ENCODE peak calls at places on chromosomes 13 and 19, in nine cellular contexts. L is transverse colon, H is heart left ventricle, R is adrenal gland, C is breast epithelium, N is endothelial cell of umbilical vein, M is ovary, E is GM12878, X is body of pancreas. Z is an unnamed sample.

GRCh38 chr19:55042688-55043087 is 4.6 kb upstream of the GP6 start:
- DNase-seq in H (no peak), R (no peak), X (no peak), M (no peak), C (no peak), N (no peak), E (no peak), L (no peak), Z (no peak)

GRCh38 chr19:10412257-10412977 is 7.9 kb upstream of the PDE4A start:
- DNase-seq in X (no peak), R (no peak), E (peak; percentile 94), L (no peak), H (no peak), C (no peak), M (no peak), N (no peak), Z (no peak)

GRCh38 chr13:77139311-77139710 is 112.4 kb upstream of the FBXL3 start:
- DNase-seq in R (no peak), N (no peak), L (no peak), E (no peak), C (no peak), M (no peak), H (no peak), X (no peak), Z (no peak)

GRCh38 chr19:5623397-5624153 is 692 bp downstream of the SAFB start:
- DNase-seq in N (peak; percentile 28), M (no peak), R (peak; percentile 28), X (no peak), C (no peak), L (peak; percentile 21), E (no peak), H (peak; percentile 36), Z (no peak)

GRCh38 chr13:95505976-95506375 is 46.5 kb upstream of the CLDN10 start:
- DNase-seq in L (no peak), R (no peak), N (no peak), M (no peak), E (no peak), X (no peak), C (no peak), H (no peak), Z (no peak)

GRCh38 chr13:101967216-101967615 is 434.6 kb downstream of the FGF14 start:
- DNase-seq in C (no peak), X (no peak), H (no peak), E (no peak), L (no peak), R (no peak), N (no peak), M (no peak), Z (no peak)

GRCh38 chr19:44587863-44588752 is 25.3 kb upstream of the IGSF23 start:
- DNase-seq in E (no peak), X (no peak), M (no peak), L (no peak), H (no peak), C (no peak), R (no peak), N (peak; percentile 77), Z (peak; percentile 37)

GRCh38 chr19:41960973-41961372 is 1.9 kb upstream of the RABAC1 start:
- DNase-seq in E (no peak), N (no peak), H (no peak), R (no peak), M (no peak), C (no peak), L (no peak), X (no peak), Z (no peak)

GRCh38 chr13:89204435-89204834 is 1533.3 kb downstream of the SLITRK5 start:
- DNase-seq in M (no peak), E (no peak), R (no peak), L (no peak), H (no peak), N (no peak), C (no peak), X (no peak), Z (no peak)

GRCh38 chr13:41428155-41428554 is 29.2 kb upstream of the RGCC start:
- DNase-seq in L (no peak), H (no peak), M (no peak), N (no peak), E (no peak), R (no peak), C (no peak), X (no peak), Z (no peak)

GRCh38 chr13:112057736-112058518 is 9.0 kb upstream of the SOX1 start:
- DNase-seq in R (no peak), H (no peak), N (peak; percentile 6), L (no peak), C (no peak), M (no peak), X (no peak), E (no peak), Z (no peak)

GRCh38 chr13:68369739-68370138 is 1139.6 kb upstream of the PCDH9 start:
- DNase-seq in R (no peak), E (no peak), X (no peak), H (no peak), N (no peak), M (no peak), C (no peak), L (no peak), Z (peak; percentile 19)

GRCh38 chr13:110116072-110116487 is 190.9 kb downstream of the COL4A1 start:
- DNase-seq in M (no peak), N (peak; percentile 59), C (no peak), E (no peak), X (peak; percentile 64), H (peak; percentile 63), L (peak; percentile 63), R (peak; percentile 67), Z (peak; percentile 65)

GRCh38 chr19:3618144-3618810 is 8.3 kb downstream of the CACTIN start:
- DNase-seq in N (peak; percentile 38), H (peak; percentile 72), L (peak; percentile 70), X (peak; percentile 44), C (no peak), E (peak; percentile 12), R (peak; percentile 72), M (peak; percentile 77), Z (no peak)

GRCh38 chr13:27339299-27339698 is 68.7 kb downstream of the RASL11A start:
- DNase-seq in L (peak; percentile 44), C (no peak), R (no peak), N (peak; percentile 58), X (peak; percentile 47), H (no peak), E (no peak), M (no peak), Z (no peak)

GRCh38 chr13:41111454-41111853 is 21.1 kb downstream of the KBTBD6 start:
- DNase-seq in X (no peak), E (no peak), M (no peak), C (no peak), R (peak; percentile 61), H (no peak), L (no peak), N (no peak), Z (no peak)

GRCh38 chr19:15330801-15331418 is 1.4 kb downstream of the BRD4 start:
- DNase-seq in X (peak; percentile 35), M (no peak), R (peak; percentile 60), E (no peak), L (peak; percentile 21), H (no peak), C (no peak), N (peak; percentile 61), Z (peak; percentile 88)

GRCh38 chr13:113654591-113655357 is 3.2 kb downstream of the ATP4B start:
- DNase-seq in E (no peak), N (no peak), M (peak; percentile 9), X (no peak), R (no peak), H (peak; percentile 21), L (peak; percentile 3), C (peak; percentile 39), Z (no peak)

GRCh38 chr13:66933527-66933926 is 296.6 kb downstream of the PCDH9 start:
- DNase-seq in R (no peak), E (no peak), L (no peak), N (no peak), C (no peak), H (no peak), X (no peak), M (no peak), Z (no peak)
- TF ChIP-seq POLR2A in R (no peak), E (no peak), L (no peak), N (no peak), C (no peak), H (no peak), X (no peak), M (no peak), Z (no peak)

GRCh38 chr13:99984134-99984462 is 2.5 kb downstream of the ZIC2 start:
- DNase-seq in M (no peak), C (no peak), X (no peak), N (no peak), E (no peak), R (no peak), L (no peak), H (no peak), Z (no peak)
- TF ChIP-seq POLR2A in M (no peak), C (no peak), X (no peak), N (no peak), E (no peak), R (no peak), L (no peak), H (no peak), Z (no peak)

DNA sequence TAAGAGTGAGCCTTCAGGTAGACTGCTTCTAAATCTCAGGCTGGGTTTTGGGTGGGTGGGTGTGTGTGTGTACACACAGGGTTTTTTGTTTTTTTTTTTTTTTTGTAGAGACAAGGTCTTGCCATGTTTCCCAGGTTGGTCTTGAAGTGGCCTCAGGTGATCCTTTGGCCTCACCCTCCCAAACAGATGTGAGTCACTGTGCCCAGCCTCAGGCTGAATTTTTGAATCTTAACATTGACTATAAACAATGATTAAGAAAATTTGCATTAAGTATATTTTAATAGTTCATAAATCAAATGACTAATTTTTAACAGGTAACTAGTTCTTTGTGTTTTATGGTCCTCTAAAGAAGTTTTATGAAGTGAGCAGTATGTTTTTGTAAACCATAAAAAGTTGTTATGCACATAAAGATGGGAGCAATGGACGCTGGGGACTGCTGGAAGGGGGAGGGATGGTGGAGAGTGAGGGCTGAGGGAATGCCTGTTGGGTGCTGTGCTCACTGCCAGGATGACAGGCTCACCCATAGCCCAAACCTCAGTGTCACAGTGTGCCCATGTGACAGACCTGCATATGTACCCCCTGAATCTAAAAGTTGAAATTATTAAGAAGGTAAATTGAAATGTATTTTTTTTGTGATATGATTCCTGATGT is 60.2 kb downstream of the ZNF136 start:
- DNase-seq in C (no peak), N (no peak), M (no peak), E (no peak), L (no peak), R (no peak), H (no peak), X (no peak), Z (no peak)
- TF ChIP-seq POLR2A in C (no peak), N (no peak), M (no peak), E (no peak), L (no peak), R (no peak), H (no peak), X (no peak), Z (no peak)

DNA sequence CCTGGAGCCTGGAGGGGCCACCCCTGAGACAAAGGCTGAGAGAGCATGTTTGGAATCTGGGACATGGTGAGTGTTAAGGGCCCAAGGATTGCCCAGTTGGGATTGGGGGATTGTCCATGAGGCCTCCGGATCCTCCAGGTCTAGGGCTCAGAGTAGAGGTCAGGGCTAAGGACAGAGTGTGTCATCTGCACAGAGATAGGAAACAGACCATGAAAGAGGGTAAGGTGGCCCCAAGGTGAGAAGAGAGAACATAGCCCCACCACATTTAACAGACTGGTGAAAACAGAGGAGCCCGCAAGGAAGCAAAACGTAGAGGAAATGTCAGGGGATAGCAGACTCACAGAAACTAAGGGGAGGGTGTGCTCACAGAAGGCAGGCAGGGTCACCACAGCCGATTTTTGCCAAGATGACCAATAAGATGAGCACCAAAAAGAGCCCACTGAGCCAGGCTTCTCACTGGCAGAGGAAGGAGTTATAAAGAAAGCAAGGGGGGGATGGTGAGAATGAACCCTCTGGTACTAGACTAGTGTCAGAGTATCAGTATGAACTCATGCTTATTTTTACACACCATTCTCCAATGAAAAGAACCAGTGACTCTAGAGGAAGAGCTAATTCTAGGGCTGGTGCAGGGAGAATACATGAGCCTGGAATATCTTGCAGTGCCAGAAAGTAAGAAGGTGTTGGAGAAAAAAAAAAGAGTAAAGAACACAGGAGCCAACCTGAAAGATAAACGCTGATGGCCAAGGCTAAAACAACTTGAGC is 17.5 kb downstream of the DYRK1B start:
- DNase-seq in H (no peak), L (no peak), E (no peak), M (no peak), C (no peak), X (no peak), N (no peak), R (no peak), Z (no peak)
- TF ChIP-seq POLR2A in H (no peak), L (no peak), E (no peak), M (no peak), C (no peak), X (no peak), N (no peak), R (no peak), Z (no peak)